ENCODE peak calls at places on chromosomes 1 and 21, in nine cellular contexts. J is GM23248, B is foreskin fibroblast, N is heart left ventricle, T is SK-N-SH, X is heart right ventricle, W is fibroblast of pulmonary artery, Q is Karpas-422, K is PC-3. R is an unnamed sample.

GRCh38 chr1:9225411-9225785 is 9.2 kb upstream of the H6PD start:
- DNase-seq in J (peak; percentile 33), B (no peak), N (no peak), T (no peak), X (no peak), W (no peak), Q (no peak), K (no peak), R (no peak)

GRCh38 chr1:40519517-40519916 is 10.9 kb downstream of the EXO5 start:
- DNase-seq in J (peak; percentile 16), B (no peak), N (no peak), T (no peak), X (no peak), W (peak; percentile 7), Q (no peak), K (no peak), R (no peak)

GRCh38 chr1:197776348-197777082 is 1.2 kb upstream of the DENND1B start:
- DNase-seq in J (peak; percentile 91), B (peak; percentile 74), N (no peak), T (no peak), X (no peak), W (peak; percentile 56), Q (no peak), K (peak; percentile 79), R (no peak)

GRCh38 chr1:247548092-247548491 is 842 bp upstream of the GCSAML start:
- DNase-seq in J (no peak), B (no peak), N (no peak), T (no peak), X (no peak), W (no peak), Q (no peak), K (no peak), R (no peak)

GRCh38 chr1:7912743-7913557 is 27.7 kb downstream of the TNFRSF9 start:
- DNase-seq in J (no peak), B (no peak), N (no peak), T (no peak), X (no peak), W (no peak), Q (no peak), K (no peak), R (no peak)

GRCh38 chr1:100736766-100737165 is 17.2 kb downstream of the VCAM1 start:
- DNase-seq in J (peak; percentile 55), B (peak; percentile 44), N (no peak), T (no peak), X (no peak), W (peak; percentile 50), Q (no peak), K (peak; percentile 56), R (no peak)

GRCh38 chr21:43590220-43590619 is 69.1 kb downstream of the HSF2BP start:
- DNase-seq in J (peak; percentile 57), B (peak; percentile 28), N (no peak), T (no peak), X (no peak), W (peak; percentile 31), Q (no peak), K (no peak), R (no peak)

GRCh38 chr1:230869499-230869898 is 1.2 kb upstream of the C1orf198 start:
- DNase-seq in J (peak; percentile 50), B (no peak), N (no peak), T (no peak), X (no peak), W (peak; percentile 67), Q (no peak), K (no peak), R (no peak)

GRCh38 chr1:153945795-153946621 is 510 bp downstream of the DENND4B start:
- DNase-seq in J (peak; percentile 87), B (peak; percentile 79), N (peak; percentile 90), T (peak; percentile 88), X (peak; percentile 89), W (peak; percentile 78), Q (peak; percentile 98), K (peak; percentile 60), R (peak; percentile 95)

GRCh38 chr1:153945131-153945794 is 1.3 kb downstream of the DENND4B start:
- DNase-seq in J (peak; percentile 55), B (no peak), N (peak; percentile 76), T (peak; percentile 49), X (peak; percentile 86), W (peak; percentile 63), Q (peak; percentile 93), K (no peak), R (peak; percentile 63)

GRCh38 chr1:153942766-153943549 is 3.6 kb downstream of the DENND4B start:
- DNase-seq in J (no peak), B (no peak), N (no peak), T (peak; percentile 11), X (no peak), W (no peak), Q (no peak), K (no peak), R (no peak)

GRCh38 chr1:153944005-153944821 is 2.3 kb downstream of the DENND4B start:
- DNase-seq in J (peak; percentile 32), B (no peak), N (no peak), T (peak; percentile 56), X (no peak), W (no peak), Q (no peak), K (no peak), R (no peak)

DNA sequence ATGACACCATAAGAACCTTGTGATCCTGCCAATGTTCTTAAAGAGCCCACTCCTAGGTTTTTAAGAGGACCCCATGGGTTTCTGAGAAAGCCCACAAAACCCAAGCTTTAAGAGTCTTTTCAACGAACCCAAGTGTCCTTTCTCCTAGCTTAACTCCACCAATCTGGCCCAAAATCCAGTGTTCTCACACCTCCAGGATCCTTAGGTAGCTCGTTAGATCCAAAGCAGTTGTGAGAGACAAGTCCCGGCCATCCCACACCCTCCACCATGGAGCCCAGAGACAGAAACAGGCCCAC is 1.7 kb downstream of the DENND4B start:
- DNase-seq in J (no peak), B (no peak), N (no peak), T (no peak), X (no peak), W (no peak), Q (peak; percentile 56), K (no peak), R (no peak)
- H3K4me3 ChIP-seq in J (peak overlapping the region; percentile 90), B (peak overlapping the region; percentile 78), N (no peak overlapping the region), T (peak overlapping the region; percentile 91), X (peak overlapping the region; percentile 94), W (peak overlapping the region; percentile 75), Q (peak overlapping the region; percentile 78), K (peak overlapping the region; percentile 81), R (peak overlapping the region; percentile 93)

DNA sequence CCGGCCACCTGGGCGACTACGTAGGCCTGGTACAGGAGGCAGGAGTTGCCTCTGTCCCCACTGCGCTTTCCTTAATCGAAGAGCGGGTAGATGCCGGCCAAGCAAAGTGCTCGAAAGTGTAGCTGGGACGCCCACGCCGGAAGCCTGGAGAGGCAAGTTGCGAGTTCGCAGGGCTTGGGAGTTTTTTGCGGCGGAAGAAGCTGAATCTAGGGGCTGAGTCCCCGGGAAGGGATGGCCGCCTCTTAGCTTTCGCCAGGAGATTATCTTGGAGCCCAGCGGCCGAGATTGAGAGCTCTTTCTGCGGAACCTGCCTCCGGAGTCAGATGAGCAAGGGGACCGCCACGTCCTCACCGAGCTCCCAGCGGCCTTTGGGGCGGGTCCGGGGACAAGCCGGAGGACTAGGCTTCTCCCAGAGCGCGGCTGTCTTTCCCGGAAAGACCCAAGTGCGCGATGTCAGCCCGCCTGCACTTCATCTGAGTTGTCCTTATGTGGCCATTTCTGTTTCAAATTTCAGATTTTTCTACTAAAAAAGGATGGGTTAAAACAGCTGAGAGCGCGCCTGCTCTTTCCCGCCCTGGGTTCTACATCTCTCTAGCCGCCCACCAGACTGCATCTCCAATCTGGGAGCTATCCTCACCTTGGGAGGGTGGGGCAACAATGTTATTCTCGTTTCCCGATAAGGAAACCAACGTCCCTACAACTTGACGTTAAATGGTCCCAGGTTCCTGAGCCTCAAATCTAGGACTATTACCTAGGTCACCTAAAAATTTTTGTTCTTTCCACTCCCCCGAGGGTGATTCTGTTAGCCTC is 12.4 kb upstream of the TBX15 start:
- DNase-seq in J (peak; percentile 77), B (no peak), N (no peak), T (no peak), X (no peak), W (no peak), Q (no peak), K (no peak), R (no peak)
- H3K4me3 ChIP-seq in J (peak overlapping the region; percentile 61), B (peak overlapping the region; percentile 36), N (peak overlapping the region; percentile 14), T (no peak overlapping the region), X (peak overlapping the region; percentile 17), W (peak overlapping the region; percentile 12), Q (no peak overlapping the region), K (no peak overlapping the region), R (peak overlapping the region; percentile 58)

DNA sequence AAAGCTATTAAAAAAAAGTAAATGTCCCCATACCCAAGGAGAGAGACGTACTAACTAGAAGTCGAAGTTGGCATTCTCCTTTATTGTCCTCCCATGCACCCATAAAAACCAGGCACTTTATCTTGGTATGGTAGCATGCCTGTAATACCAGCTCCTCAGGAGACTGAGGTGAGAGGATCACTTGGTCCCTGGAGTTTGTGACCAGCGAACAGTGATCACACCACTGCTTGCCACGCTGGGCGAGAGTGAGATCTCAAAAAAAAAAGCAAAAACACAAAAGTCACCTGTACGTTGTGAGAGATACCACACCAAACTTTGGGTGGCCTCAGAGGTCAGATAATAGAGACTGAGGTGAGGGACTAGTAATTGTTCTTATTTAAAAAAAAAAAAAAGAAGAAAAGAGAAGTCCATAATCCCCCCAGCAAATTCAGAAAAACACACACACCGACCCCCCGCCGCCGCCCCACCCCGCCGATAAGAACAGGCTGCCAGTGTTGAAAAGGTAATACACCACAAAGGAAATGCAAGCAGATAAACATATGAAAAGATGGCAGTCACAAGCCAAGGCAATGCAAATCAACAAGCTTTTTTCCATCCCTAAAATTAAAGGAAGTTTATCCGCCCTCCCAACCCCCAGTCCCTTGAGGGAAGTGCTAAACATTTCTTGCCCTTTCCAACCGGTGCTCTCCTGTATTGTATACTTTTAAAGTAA is 3.6 kb downstream of the L1TD1 start:
- DNase-seq in J (no peak), B (no peak), N (no peak), T (no peak), X (no peak), W (no peak), Q (no peak), K (no peak), R (no peak)
- H3K4me3 ChIP-seq in J (no peak overlapping the region), B (no peak overlapping the region), N (no peak overlapping the region), T (no peak overlapping the region), X (no peak overlapping the region), W (no peak overlapping the region), Q (no peak overlapping the region), K (no peak overlapping the region), R (no peak overlapping the region)

GRCh38 chr1:43936470-43937151 is 3.0 kb downstream of the ARTN start:
- DNase-seq in J (peak; percentile 69), B (no peak), N (no peak), T (peak; percentile 87), X (no peak), W (peak; percentile 20), Q (no peak), K (peak; percentile 32), R (no peak)

GRCh38 chr1:43934986-43935324 is 1.4 kb downstream of the ARTN start:
- DNase-seq in J (no peak), B (no peak), N (no peak), T (no peak), X (no peak), W (no peak), Q (no peak), K (no peak), R (no peak)

GRCh38 chr1:43934279-43934985 is 831 bp downstream of the ARTN start:
- DNase-seq in J (peak; percentile 78), B (no peak), N (peak; percentile 54), T (peak; percentile 96), X (peak; percentile 44), W (peak; percentile 64), Q (peak; percentile 90), K (peak; percentile 75), R (no peak)

GRCh38 chr1:43937179-43937865 is 3.7 kb downstream of the ARTN start:
- DNase-seq in J (no peak), B (no peak), N (no peak), T (no peak), X (no peak), W (no peak), Q (no peak), K (peak; percentile 48), R (no peak)

GRCh38 chr1:43935711-43936427 is 2.3 kb downstream of the ARTN start:
- DNase-seq in J (no peak), B (no peak), N (no peak), T (no peak), X (no peak), W (no peak), Q (no peak), K (peak; percentile 27), R (no peak)
- H3K4me3 ChIP-seq in J (peak overlapping the region; percentile 53), B (peak overlapping the region; percentile 13), N (no peak overlapping the region), T (no peak overlapping the region), X (peak overlapping the region; percentile 33), W (no peak overlapping the region), Q (no peak overlapping the region), K (peak overlapping the region; percentile 60), R (peak overlapping the region; percentile 42)